ENCODE peak calls at places on chromosome 3, in ten cellular contexts. V is SK-N-SH, O is stomach, K is HCT116, N is spleen, B is breast epithelium, X is transverse colon, Z is Panc1, H is HepG2, T is esophagus muscularis mucosa. A is an unnamed sample.

GRCh38 chr3:194043516-194043915 is 92.4 kb upstream of the HES1 start:
- DNase-seq in V (no peak), O (no peak), K (no peak), N (no peak), B (no peak), X (no peak), Z (no peak), H (no peak), T (no peak), A (no peak)

GRCh38 chr3:101780661-101781060 is 1.6 kb downstream of the NXPE3 start:
- DNase-seq in V (peak; percentile 15), O (no peak), K (no peak), N (no peak), B (no peak), X (no peak), Z (peak; percentile 33), H (peak; percentile 14), T (no peak), A (no peak)

GRCh38 chr3:45779746-45780735 is 16.3 kb downstream of the SLC6A20 start:
- DNase-seq in V (no peak), O (peak; percentile 32), K (no peak), N (no peak), B (no peak), X (no peak), Z (no peak), H (no peak), T (no peak), A (no peak)

GRCh38 chr3:63089735-63090134 is 188.4 kb upstream of the SYNPR start:
- DNase-seq in V (no peak), O (no peak), K (no peak), N (no peak), B (no peak), X (no peak), Z (no peak), H (no peak), T (no peak), A (no peak)

GRCh38 chr3:39378957-39379777 is 4.0 kb upstream of the SLC25A38 start:
- DNase-seq in V (no peak), O (peak; percentile 52), K (no peak), N (no peak), B (no peak), X (no peak), Z (no peak), H (peak; percentile 17), T (no peak), A (no peak)

GRCh38 chr3:40167958-40168357 is 141.5 kb upstream of the EIF1B start:
- DNase-seq in V (no peak), O (peak; percentile 58), K (no peak), N (no peak), B (no peak), X (no peak), Z (no peak), H (peak; percentile 16), T (no peak), A (no peak)

GRCh38 chr3:184423567-184423966 is 43.7 kb downstream of the CHRD start:
- DNase-seq in V (no peak), O (no peak), K (no peak), N (no peak), B (no peak), X (no peak), Z (no peak), H (no peak), T (no peak), A (no peak)

GRCh38 chr3:127840671-127841070 is 18.4 kb upstream of the MGLL start:
- DNase-seq in V (no peak), O (no peak), K (no peak), N (no peak), B (no peak), X (no peak), Z (no peak), H (no peak), T (peak; percentile 53), A (no peak)

GRCh38 chr3:38017445-38018295 is 11.8 kb downstream of the PLCD1 start:
- DNase-seq in V (peak; percentile 69), O (no peak), K (no peak), N (no peak), B (no peak), X (no peak), Z (no peak), H (no peak), T (no peak), A (no peak)
- H3K27ac ChIP-seq in V (no peak overlapping the region), O (no peak overlapping the region), K (no peak overlapping the region), N (no peak overlapping the region), B (no peak overlapping the region), X (no peak overlapping the region), Z (no peak overlapping the region), H (no peak overlapping the region), T (no peak overlapping the region), A (no peak overlapping the region)

DNA sequence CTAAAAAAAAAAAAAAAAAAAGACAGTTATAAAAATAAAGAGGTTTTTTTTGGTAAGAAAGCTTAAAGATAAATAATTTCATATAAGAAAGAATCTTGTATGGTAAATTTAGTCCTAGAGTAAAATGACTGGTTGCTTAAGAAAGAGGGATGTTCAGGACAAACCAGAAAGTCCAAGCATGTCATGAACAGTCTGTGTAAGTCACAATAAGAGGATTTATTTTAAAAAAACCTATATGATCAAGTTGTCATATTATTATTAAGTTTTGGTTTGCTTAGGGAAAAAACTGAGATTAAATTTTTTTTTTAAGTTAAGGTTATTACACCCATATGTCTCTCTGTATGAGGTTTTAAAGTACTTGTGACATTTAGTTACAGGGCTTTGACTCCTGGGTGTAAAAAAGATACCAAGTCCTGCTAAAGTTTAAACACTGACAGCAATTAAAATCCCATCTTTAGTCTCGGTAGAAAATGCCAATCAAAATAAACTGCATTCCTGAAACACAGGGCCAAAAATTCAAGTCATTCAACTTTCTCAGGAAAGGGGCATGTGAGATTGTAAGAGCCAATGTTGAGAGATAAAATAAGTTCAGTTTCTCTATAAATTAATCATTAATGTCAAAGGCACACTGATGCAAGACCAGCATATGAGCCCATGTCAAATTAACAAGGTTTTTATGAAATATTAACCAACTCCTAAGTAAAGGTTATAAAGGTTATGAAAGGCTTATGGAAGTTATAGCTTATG is 8.5 kb upstream of the BDH1 start:
- DNase-seq in V (no peak), O (no peak), K (no peak), N (no peak), B (no peak), X (no peak), Z (no peak), H (no peak), T (no peak), A (no peak)
- H3K9me3 ChIP-seq in V (peaks cover 17% of the 10 kb centered on the region), O (no peaks in the 10 kb centered on the region), K (peaks cover 6% of the 10 kb centered on the region), N (peaks cover 36% of the 10 kb centered on the region), B (no peaks in the 10 kb centered on the region), X (peaks cover 12% of the 10 kb centered on the region), Z (peaks cover 22% of the 10 kb centered on the region), H (peaks cover 32% of the 10 kb centered on the region), T (no peaks in the 10 kb centered on the region), A (no peaks in the 10 kb centered on the region)

DNA sequence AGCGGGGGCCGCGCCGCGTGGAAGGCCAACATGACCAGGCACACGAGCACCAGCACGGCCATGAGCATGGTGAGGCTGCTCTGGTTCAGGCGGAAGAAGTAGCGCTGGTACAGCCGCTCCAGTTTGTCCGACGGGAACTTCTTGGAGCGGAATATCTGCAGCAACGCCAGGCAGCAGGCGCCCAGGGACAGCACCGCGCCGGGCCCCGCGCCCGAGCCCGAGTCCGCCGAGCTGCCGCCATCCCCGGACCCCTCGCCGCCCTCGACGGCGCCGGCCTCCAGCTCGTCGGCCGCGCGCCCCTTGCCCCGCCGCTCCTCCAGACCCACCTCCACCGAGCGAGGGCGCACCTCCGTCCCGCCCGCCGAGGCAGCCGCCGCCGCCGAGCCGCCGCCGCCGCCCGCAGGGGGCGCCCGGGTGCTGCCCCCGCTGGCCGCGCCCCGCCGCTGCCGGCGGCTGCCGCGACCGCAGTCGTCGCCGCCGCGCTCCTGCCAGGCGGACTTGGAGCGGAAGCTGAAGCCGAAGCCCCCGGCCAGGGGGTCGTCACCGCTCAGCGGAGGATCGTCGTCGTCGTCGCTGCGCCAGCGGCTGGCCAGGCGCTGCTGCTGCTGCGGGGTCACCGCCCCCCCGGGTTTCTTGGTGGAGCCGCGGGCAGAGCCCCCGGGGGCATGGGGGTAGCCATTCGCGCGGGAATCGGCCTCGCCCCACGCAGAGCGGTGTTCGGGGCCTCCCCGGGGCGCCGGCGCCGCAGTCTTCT is 964 bp downstream of the ADCY5 start:
- DNase-seq in V (peak; percentile 83), O (peak; percentile 32), K (no peak), N (no peak), B (no peak), X (peak; percentile 33), Z (no peak), H (no peak), T (no peak), A (no peak)
- TF ChIP-seq POLR2AphosphoS5 in V (no peak), O (no peak), K (peak; percentile 42), N (peak; percentile 5), B (no peak), X (no peak), Z (no peak), H (no peak), T (peak; percentile 22), A (no peak)

DNA sequence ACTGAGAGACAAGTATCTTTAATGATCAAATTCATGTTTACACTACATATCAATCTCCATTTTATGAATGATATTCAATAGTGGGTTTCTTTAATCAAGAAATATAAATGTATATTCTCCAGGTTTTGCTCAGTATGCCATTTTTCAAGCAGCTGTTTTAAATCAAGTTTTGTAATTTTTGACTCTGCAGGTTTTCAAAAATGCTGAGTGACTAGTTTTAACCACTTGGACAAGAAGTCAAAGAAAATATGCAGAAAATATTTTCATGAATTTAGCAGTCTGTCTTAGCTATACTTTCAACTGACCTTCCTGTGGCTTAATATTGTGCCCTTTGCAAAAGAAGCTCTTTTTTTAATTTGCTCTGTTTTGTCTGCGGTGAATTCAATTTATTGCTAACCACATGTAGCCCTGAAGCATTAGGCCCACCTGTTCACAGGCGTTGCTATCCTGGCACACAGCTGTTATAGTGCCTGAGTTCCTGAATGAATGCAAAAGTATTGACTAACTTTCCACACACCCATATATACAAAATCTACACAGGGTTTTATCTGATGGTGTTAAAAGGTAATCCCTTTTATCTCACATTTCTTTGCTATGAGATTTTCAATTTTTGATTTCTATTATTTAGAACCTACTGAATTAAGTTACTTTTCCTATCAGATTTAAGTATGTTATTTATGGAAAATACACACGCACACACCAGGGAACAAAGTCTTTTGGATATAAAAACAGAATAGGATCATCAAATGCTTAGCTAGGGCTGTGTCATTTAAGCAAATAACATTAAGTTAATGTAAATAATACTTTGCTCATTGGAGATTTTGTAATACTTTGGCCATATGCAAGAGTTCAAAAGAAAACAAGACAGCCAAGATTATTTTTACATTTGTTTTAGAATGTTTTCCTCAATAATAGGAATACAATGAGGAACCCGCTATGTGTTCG is 1166.1 kb upstream of the GBE1 start:
- DNase-seq in V (no peak), O (no peak), K (no peak), N (no peak), B (no peak), X (no peak), Z (no peak), H (peak; percentile 52), T (no peak), A (no peak)
- H3K27ac ChIP-seq in V (no peak overlapping the region), O (no peak overlapping the region), K (no peak overlapping the region), N (no peak overlapping the region), B (no peak overlapping the region), X (no peak overlapping the region), Z (no peak overlapping the region), H (peak overlapping the region; percentile 37), T (no peak overlapping the region), A (no peak overlapping the region)

DNA sequence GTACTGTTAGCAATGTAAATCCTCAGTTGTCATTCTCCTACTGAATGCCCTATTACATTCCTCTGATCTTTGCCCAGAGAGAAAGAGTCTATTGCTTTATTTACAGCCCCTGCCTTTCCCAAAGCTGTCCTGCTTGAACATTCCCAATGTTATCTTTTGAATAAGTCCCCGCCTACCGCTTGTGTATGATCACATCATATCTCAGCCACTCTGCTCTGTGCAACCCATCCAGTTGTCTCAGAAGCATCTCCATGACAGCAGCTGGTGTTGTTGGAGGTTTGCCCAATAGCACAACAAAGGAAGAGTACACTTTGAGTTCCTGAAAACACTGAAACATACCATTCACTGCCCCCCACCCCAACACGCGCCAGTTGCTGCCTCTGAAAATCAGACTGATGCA is 22.0 kb upstream of the FAM3D start:
- DNase-seq in V (no peak), O (no peak), K (no peak), N (no peak), B (no peak), X (peak; percentile 51), Z (no peak), H (no peak), T (no peak), A (no peak)
- H3K9me3 ChIP-seq in V (peaks cover 14% of the 10 kb centered on the region), O (no peaks in the 10 kb centered on the region), K (peaks cover 9% of the 10 kb centered on the region), N (peaks cover 36% of the 10 kb centered on the region), B (peaks cover 7% of the 10 kb centered on the region), X (no peaks in the 10 kb centered on the region), Z (peaks cover 7% of the 10 kb centered on the region), H (peaks cover 37% of the 10 kb centered on the region), T (no peaks in the 10 kb centered on the region), A (no peaks in the 10 kb centered on the region)

A was measured in vagina.